ENCODE peak calls at places on chromosome 17, in five cellular contexts. One of them, this sample, is unnamed.
A peak's percentile ranks its signal among the peaks of the same experiment; 100 is the strongest.

GRCh38 chr17:2094891-2095535 is 40.1 kb downstream of the HIC1 start:
- DNase-seq in NCI-H460: no peak
- DNase-seq in PC-3: peak; percentile 10
- DNase-seq in GM19239: no peak
- DNase-seq in stimulated activated CD8-positive, alpha-beta memory T cell treated with anti-CD3 and anti-CD28 coated beads, Interleukin-15, amount 100 ng/mL, for 4 hours: no peak
- DNase-seq in this sample: no peak

GRCh38 chr17:62085511-62086408 is 20.7 kb upstream of the MED13 start:
- DNase-seq in NCI-H460: no peak
- DNase-seq in PC-3: no peak
- DNase-seq in GM19239: no peak
- DNase-seq in stimulated activated CD8-positive, alpha-beta memory T cell treated with anti-CD3 and anti-CD28 coated beads, Interleukin-15, amount 100 ng/mL, for 4 hours: no peak
- DNase-seq in this sample: no peak

GRCh38 chr17:81519284-81520020 is 6.9 kb upstream of the ACTG1 start:
- DNase-seq in NCI-H460: no peak
- DNase-seq in PC-3: peak; percentile 90
- DNase-seq in GM19239: peak; percentile 61
- DNase-seq in stimulated activated CD8-positive, alpha-beta memory T cell treated with anti-CD3 and anti-CD28 coated beads, Interleukin-15, amount 100 ng/mL, for 4 hours: no peak
- DNase-seq in this sample: no peak

GRCh38 chr17:29347831-29348281 is 42.3 kb upstream of the TAOK1 start:
- DNase-seq in NCI-H460: no peak
- DNase-seq in PC-3: peak; percentile 4
- DNase-seq in GM19239: no peak
- DNase-seq in stimulated activated CD8-positive, alpha-beta memory T cell treated with anti-CD3 and anti-CD28 coated beads, Interleukin-15, amount 100 ng/mL, for 4 hours: no peak
- DNase-seq in this sample: no peak

GRCh38 chr17:40320771-40321501 is 12.0 kb downstream of the RARA start:
- DNase-seq in NCI-H460: no peak
- DNase-seq in PC-3: no peak
- DNase-seq in GM19239: no peak
- DNase-seq in stimulated activated CD8-positive, alpha-beta memory T cell treated with anti-CD3 and anti-CD28 coated beads, Interleukin-15, amount 100 ng/mL, for 4 hours: peak; percentile 53
- DNase-seq in this sample: no peak

GRCh38 chr17:71535311-71535710 is 585.5 kb upstream of the SOX9 start:
- DNase-seq in NCI-H460: no peak
- DNase-seq in PC-3: no peak
- DNase-seq in GM19239: no peak
- DNase-seq in stimulated activated CD8-positive, alpha-beta memory T cell treated with anti-CD3 and anti-CD28 coated beads, Interleukin-15, amount 100 ng/mL, for 4 hours: no peak
- DNase-seq in this sample: no peak

GRCh38 chr17:14112407-14112806 is 43.1 kb downstream of the COX10 start:
- DNase-seq in NCI-H460: no peak
- DNase-seq in PC-3: no peak
- DNase-seq in GM19239: no peak
- DNase-seq in stimulated activated CD8-positive, alpha-beta memory T cell treated with anti-CD3 and anti-CD28 coated beads, Interleukin-15, amount 100 ng/mL, for 4 hours: no peak
- DNase-seq in this sample: no peak

GRCh38 chr17:35801583-35802224 is 6.3 kb upstream of the MMP28 start:
- DNase-seq in NCI-H460: no peak
- DNase-seq in PC-3: no peak
- DNase-seq in GM19239: no peak
- DNase-seq in stimulated activated CD8-positive, alpha-beta memory T cell treated with anti-CD3 and anti-CD28 coated beads, Interleukin-15, amount 100 ng/mL, for 4 hours: no peak
- DNase-seq in this sample: no peak

GRCh38 chr17:42348104-42348503 is 40.1 kb downstream of the STAT3 start:
- DNase-seq in NCI-H460: no peak
- DNase-seq in PC-3: no peak
- DNase-seq in GM19239: no peak
- DNase-seq in stimulated activated CD8-positive, alpha-beta memory T cell treated with anti-CD3 and anti-CD28 coated beads, Interleukin-15, amount 100 ng/mL, for 4 hours: no peak
- DNase-seq in this sample: no peak

GRCh38 chr17:81054881-81055370 is 20.0 kb downstream of the BAIAP2 start:
- DNase-seq in NCI-H460: no peak
- DNase-seq in PC-3: no peak
- DNase-seq in GM19239: no peak
- DNase-seq in stimulated activated CD8-positive, alpha-beta memory T cell treated with anti-CD3 and anti-CD28 coated beads, Interleukin-15, amount 100 ng/mL, for 4 hours: no peak
- DNase-seq in this sample: no peak

GRCh38 chr17:7750321-7750821 is 32.8 kb downstream of the DNAH2 start:
- DNase-seq in NCI-H460: no peak
- DNase-seq in PC-3: peak; percentile 77
- DNase-seq in GM19239: no peak
- DNase-seq in stimulated activated CD8-positive, alpha-beta memory T cell treated with anti-CD3 and anti-CD28 coated beads, Interleukin-15, amount 100 ng/mL, for 4 hours: no peak
- DNase-seq in this sample: no peak

GRCh38 chr17:17071531-17072360 is 29.5 kb downstream of the MPRIP start:
- DNase-seq in NCI-H460: no peak
- DNase-seq in PC-3: no peak
- DNase-seq in GM19239: no peak
- DNase-seq in stimulated activated CD8-positive, alpha-beta memory T cell treated with anti-CD3 and anti-CD28 coated beads, Interleukin-15, amount 100 ng/mL, for 4 hours: no peak
- DNase-seq in this sample: no peak

GRCh38 chr17:73271078-73271477 is 9.4 kb upstream of the CPSF4L start:
- DNase-seq in NCI-H460: no peak
- DNase-seq in PC-3: no peak
- DNase-seq in GM19239: peak; percentile 72
- DNase-seq in stimulated activated CD8-positive, alpha-beta memory T cell treated with anti-CD3 and anti-CD28 coated beads, Interleukin-15, amount 100 ng/mL, for 4 hours: no peak
- DNase-seq in this sample: no peak

GRCh38 chr17:13099079-13099478 is 81.3 kb upstream of the ELAC2 start:
- DNase-seq in NCI-H460: no peak
- DNase-seq in PC-3: no peak
- DNase-seq in GM19239: no peak
- DNase-seq in stimulated activated CD8-positive, alpha-beta memory T cell treated with anti-CD3 and anti-CD28 coated beads, Interleukin-15, amount 100 ng/mL, for 4 hours: no peak
- DNase-seq in this sample: no peak

GRCh38 chr17:10875984-10876555 is 38.2 kb upstream of the PIRT start:
- DNase-seq in NCI-H460: peak; percentile 32
- DNase-seq in PC-3: peak; percentile 41
- DNase-seq in GM19239: peak; percentile 28
- DNase-seq in stimulated activated CD8-positive, alpha-beta memory T cell treated with anti-CD3 and anti-CD28 coated beads, Interleukin-15, amount 100 ng/mL, for 4 hours: no peak
- DNase-seq in this sample: peak; percentile 61

GRCh38 chr17:42670199-42670924 is 6.4 kb downstream of the PLEKHH3 start:
- DNase-seq in NCI-H460: no peak
- DNase-seq in PC-3: no peak
- DNase-seq in GM19239: peak; percentile 76
- DNase-seq in stimulated activated CD8-positive, alpha-beta memory T cell treated with anti-CD3 and anti-CD28 coated beads, Interleukin-15, amount 100 ng/mL, for 4 hours: no peak
- DNase-seq in this sample: no peak

GRCh38 chr17:41654134-41654907 is 29.9 kb upstream of the KRT17 start:
- DNase-seq in NCI-H460: no peak
- DNase-seq in PC-3: peak; percentile 90
- DNase-seq in GM19239: no peak
- DNase-seq in stimulated activated CD8-positive, alpha-beta memory T cell treated with anti-CD3 and anti-CD28 coated beads, Interleukin-15, amount 100 ng/mL, for 4 hours: no peak
- DNase-seq in this sample: no peak

GRCh38 chr17:17682293-17682736 is 1.1 kb downstream of the RAI1 start:
- DNase-seq in NCI-H460: no peak
- DNase-seq in PC-3: peak; percentile 30
- DNase-seq in GM19239: peak; percentile 65
- DNase-seq in stimulated activated CD8-positive, alpha-beta memory T cell treated with anti-CD3 and anti-CD28 coated beads, Interleukin-15, amount 100 ng/mL, for 4 hours: peak; percentile 17
- DNase-seq in this sample: no peak

GRCh38 chr17:8003594-8004181 is 1.3 kb downstream of the GUCY2D start:
- DNase-seq in NCI-H460: no peak
- DNase-seq in PC-3: no peak
- DNase-seq in GM19239: no peak
- DNase-seq in stimulated activated CD8-positive, alpha-beta memory T cell treated with anti-CD3 and anti-CD28 coated beads, Interleukin-15, amount 100 ng/mL, for 4 hours: no peak
- DNase-seq in this sample: no peak

GRCh38 chr17:59890720-59891119 is 2.0 kb downstream of the TUBD1 start:
- DNase-seq in NCI-H460: no peak
- DNase-seq in PC-3: peak; percentile 71
- DNase-seq in GM19239: no peak
- DNase-seq in stimulated activated CD8-positive, alpha-beta memory T cell treated with anti-CD3 and anti-CD28 coated beads, Interleukin-15, amount 100 ng/mL, for 4 hours: no peak
- DNase-seq in this sample: no peak

GRCh38 chr17:17921192-17922082 is 50.8 kb downstream of the TOM1L2 start:
- DNase-seq in NCI-H460: peak; percentile 22
- DNase-seq in PC-3: peak; percentile 98
- DNase-seq in GM19239: no peak
- DNase-seq in stimulated activated CD8-positive, alpha-beta memory T cell treated with anti-CD3 and anti-CD28 coated beads, Interleukin-15, amount 100 ng/mL, for 4 hours: no peak
- DNase-seq in this sample: no peak

GRCh38 chr17:82281502-82282238 is 8.2 kb upstream of the CSNK1D start:
- DNase-seq in NCI-H460: no peak
- DNase-seq in PC-3: peak; percentile 97
- DNase-seq in GM19239: no peak
- DNase-seq in stimulated activated CD8-positive, alpha-beta memory T cell treated with anti-CD3 and anti-CD28 coated beads, Interleukin-15, amount 100 ng/mL, for 4 hours: no peak
- DNase-seq in this sample: no peak

GRCh38 chr17:19015428-19015827 is 10.9 kb upstream of the FAM83G start:
- DNase-seq in NCI-H460: no peak
- DNase-seq in PC-3: no peak
- DNase-seq in GM19239: no peak
- DNase-seq in stimulated activated CD8-positive, alpha-beta memory T cell treated with anti-CD3 and anti-CD28 coated beads, Interleukin-15, amount 100 ng/mL, for 4 hours: no peak
- DNase-seq in this sample: no peak

GRCh38 chr17:66944365-66945203 is 19.9 kb upstream of the CACNG4 start:
- DNase-seq in NCI-H460: no peak
- DNase-seq in PC-3: peak; percentile 54
- DNase-seq in GM19239: no peak
- DNase-seq in stimulated activated CD8-positive, alpha-beta memory T cell treated with anti-CD3 and anti-CD28 coated beads, Interleukin-15, amount 100 ng/mL, for 4 hours: no peak
- DNase-seq in this sample: no peak

GRCh38 chr17:78390241-78391050 is 12.0 kb downstream of the PGS1 start:
- DNase-seq in NCI-H460: no peak
- DNase-seq in PC-3: peak; percentile 66
- DNase-seq in GM19239: no peak
- DNase-seq in stimulated activated CD8-positive, alpha-beta memory T cell treated with anti-CD3 and anti-CD28 coated beads, Interleukin-15, amount 100 ng/mL, for 4 hours: no peak
- DNase-seq in this sample: peak; percentile 36

GRCh38 chr17:1725642-1726511 is 1.4 kb downstream of the WDR81 start:
- DNase-seq in NCI-H460: no peak
- DNase-seq in PC-3: no peak
- DNase-seq in GM19239: no peak
- DNase-seq in stimulated activated CD8-positive, alpha-beta memory T cell treated with anti-CD3 and anti-CD28 coated beads, Interleukin-15, amount 100 ng/mL, for 4 hours: no peak
- DNase-seq in this sample: no peak

GRCh38 chr17:58376472-58376921 is 24.5 kb upstream of the SUPT4H1 start:
- DNase-seq in NCI-H460: no peak
- DNase-seq in PC-3: no peak
- DNase-seq in GM19239: no peak
- DNase-seq in stimulated activated CD8-positive, alpha-beta memory T cell treated with anti-CD3 and anti-CD28 coated beads, Interleukin-15, amount 100 ng/mL, for 4 hours: no peak
- DNase-seq in this sample: no peak

GRCh38 chr17:72843591-72843990 is 248.9 kb downstream of the SLC39A11 start:
- DNase-seq in NCI-H460: no peak
- DNase-seq in PC-3: no peak
- DNase-seq in GM19239: no peak
- DNase-seq in stimulated activated CD8-positive, alpha-beta memory T cell treated with anti-CD3 and anti-CD28 coated beads, Interleukin-15, amount 100 ng/mL, for 4 hours: no peak
- DNase-seq in this sample: no peak

GRCh38 chr17:17152385-17152784 is 53.7 kb downstream of the PLD6 start:
- DNase-seq in NCI-H460: no peak
- DNase-seq in PC-3: no peak
- DNase-seq in GM19239: no peak
- DNase-seq in stimulated activated CD8-positive, alpha-beta memory T cell treated with anti-CD3 and anti-CD28 coated beads, Interleukin-15, amount 100 ng/mL, for 4 hours: no peak
- DNase-seq in this sample: no peak

GRCh38 chr17:17043668-17044226 is 1.5 kb downstream of the MPRIP start:
- DNase-seq in NCI-H460: no peak
- DNase-seq in PC-3: peak; percentile 41
- DNase-seq in GM19239: no peak
- DNase-seq in stimulated activated CD8-positive, alpha-beta memory T cell treated with anti-CD3 and anti-CD28 coated beads, Interleukin-15, amount 100 ng/mL, for 4 hours: no peak
- DNase-seq in this sample: no peak